ENCODE peak calls at places on chromosomes 5 and 9, in six cellular contexts. L is IMR-90, X is trophoblast cell, E is H1, D is neuronal stem cell, W is H9. S is an unnamed sample.

GRCh38 chr5:16932401-16932800 is 3.7 kb downstream of the MYO10 start:
- DNase-seq in W (no peak), L (no peak), X (no peak), E (no peak), D (no peak), S (no peak)

GRCh38 chr5:65971643-65972042 is 45.3 kb downstream of the ERBIN start:
- DNase-seq in E (no peak), L (no peak), X (no peak), W (no peak), D (no peak), S (no peak)

GRCh38 chr5:140296289-140296688 is 6.6 kb downstream of the PFDN1 start:
- DNase-seq in X (no peak), E (no peak), D (no peak), W (no peak), L (no peak), S (no peak)

GRCh38 chr9:137321726-137322361 is 19.8 kb upstream of the NRARP start:
- DNase-seq in W (no peak), X (no peak), L (no peak), E (peak), D (no peak), S (no peak)

GRCh38 chr9:87549774-87550173 is 52.1 kb downstream of the DAPK1 start:
- DNase-seq in X (no peak), E (no peak), L (no peak), D (no peak), W (no peak), S (no peak)

GRCh38 chr5:124740991-124741583 is 5.4 kb downstream of the ZNF608 start:
- DNase-seq in L (no peak), W (no peak), D (no peak), X (no peak), E (no peak), S (peak)

GRCh38 chr5:1277331-1277730 is 17.5 kb downstream of the TERT start:
- DNase-seq in X (no peak), E (no peak), W (no peak), L (no peak), D (no peak), S (no peak)

GRCh38 chr5:14261237-14261636 is 118.1 kb downstream of the TRIO start:
- DNase-seq in W (no peak), X (no peak), E (no peak), L (no peak), D (no peak), S (no peak)

GRCh38 chr5:131671994-131672655 is 37.1 kb upstream of the RAPGEF6 start:
- DNase-seq in X (no peak), D (peak), L (peak), W (no peak), E (no peak), S (peak)

GRCh38 chr9:64773491-64773931 is 511.5 kb downstream of the FOXD4L5 start:
- DNase-seq in W (peak), X (no peak), E (no peak), L (no peak), D (peak), S (peak)

GRCh38 chr5:98635631-98636030 is 137.8 kb upstream of the RGMB start:
- DNase-seq in L (peak), E (no peak), D (no peak), X (no peak), W (no peak), S (peak)

GRCh38 chr9:96158909-96159575 is 142.9 kb downstream of the HSD17B3 start:
- DNase-seq in W (no peak), D (no peak), E (no peak), X (no peak), L (no peak), S (no peak)

GRCh38 chr9:26684029-26684428 is 208.6 kb downstream of the CAAP1 start:
- DNase-seq in L (no peak), D (no peak), E (no peak), W (no peak), X (no peak), S (no peak)

GRCh38 chr9:117825609-117826347 is 121.6 kb downstream of the TLR4 start:
- DNase-seq in E (no peak), X (no peak), L (no peak), D (no peak), W (no peak), S (no peak)

GRCh38 chr9:134139081-134139480 is 3.2 kb downstream of the WDR5 start:
- DNase-seq in L (peak), D (no peak), E (no peak), W (no peak), X (no peak), S (peak)

GRCh38 chr5:154157483-154158378 is 32.8 kb upstream of the GALNT10 start:
- DNase-seq in D (no peak), W (peak), E (peak), L (no peak), X (no peak), S (no peak)

GRCh38 chr9:109830587-109830986 is 50.6 kb downstream of the PALM2AKAP2 start:
- DNase-seq in L (no peak), X (no peak), D (no peak), W (no peak), E (no peak), S (no peak)

GRCh38 chr5:153084476-153084875 is 406.0 kb upstream of the GRIA1 start:
- DNase-seq in W (no peak), L (no peak), X (peak), D (no peak), E (no peak), S (no peak)

DNA sequence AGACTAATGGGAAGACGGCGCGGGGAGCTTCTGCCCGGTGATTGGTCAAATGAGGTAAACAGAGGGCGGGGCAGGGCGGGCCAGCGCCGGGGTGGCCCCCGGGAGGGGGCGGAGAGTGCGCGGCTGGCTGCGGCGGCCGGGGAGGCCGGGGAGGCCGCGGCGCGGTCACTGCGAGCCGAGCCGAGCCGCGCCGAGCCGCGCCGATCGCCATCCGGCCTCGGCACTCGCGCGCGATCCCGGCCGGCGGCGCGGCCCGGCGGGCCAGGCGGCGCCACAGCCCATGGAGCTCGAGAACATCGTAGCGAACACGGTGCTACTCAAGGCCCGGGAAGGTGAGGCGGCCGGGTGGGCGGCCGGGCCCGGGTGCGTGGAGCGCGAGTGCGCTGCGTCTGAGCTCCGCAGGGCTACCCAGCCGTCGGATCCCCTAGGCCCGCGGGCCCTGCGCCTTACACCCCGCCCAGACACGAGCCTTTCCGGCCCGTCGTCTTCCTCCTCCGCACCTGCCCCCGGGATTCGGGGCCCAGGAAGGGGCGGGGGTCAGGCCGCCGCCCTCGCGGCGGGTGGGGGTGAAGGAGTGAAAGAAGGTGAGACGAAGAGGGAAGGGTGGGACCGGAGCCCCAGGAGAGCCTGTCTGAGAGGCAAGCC is at the start of gene GRK6:
- DNase-seq in X (no peak), W (no peak), D (peak), E (no peak), L (no peak), S (peak)
- H2AK5ac ChIP-seq in X (peak), W (peak), D (peak), E (peak), L (peak), S (peak)

GRCh38 chr5:173229966-173230740 is 4.9 kb downstream of the NKX2-5 start:
- DNase-seq in W (peak), X (no peak), D (no peak), E (no peak), L (no peak), S (peak)
- H4K91ac ChIP-seq in W (no peak), X (no peak), D (no peak), E (no peak), L (no peak), S (peak)

DNA sequence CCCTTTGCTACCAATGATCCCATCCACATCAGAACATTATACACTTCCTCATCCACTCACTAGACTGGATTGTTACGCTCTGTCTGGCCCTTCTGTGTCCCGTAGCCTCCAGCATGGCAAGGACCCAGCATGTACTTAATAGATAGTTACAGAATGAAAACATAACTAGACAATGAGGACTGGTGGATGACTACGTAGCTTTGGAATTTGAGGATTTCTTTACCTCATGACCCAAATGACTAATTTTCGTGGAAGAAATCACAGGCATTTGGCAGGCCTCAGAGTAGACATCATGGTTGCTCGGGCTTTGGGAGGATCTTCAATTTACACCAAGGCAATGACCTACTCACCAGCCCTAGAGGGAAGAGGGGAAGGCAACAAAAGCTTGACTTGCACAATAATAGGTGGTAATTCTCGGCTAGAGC is 299.8 kb downstream of the TLE1 start:
- DNase-seq in X (peak), D (no peak), L (peak), W (no peak), E (no peak), S (peak)
- H2AK5ac ChIP-seq in X (no peak), D (no peak), L (peak), W (no peak), E (no peak), S (peak)

DNA sequence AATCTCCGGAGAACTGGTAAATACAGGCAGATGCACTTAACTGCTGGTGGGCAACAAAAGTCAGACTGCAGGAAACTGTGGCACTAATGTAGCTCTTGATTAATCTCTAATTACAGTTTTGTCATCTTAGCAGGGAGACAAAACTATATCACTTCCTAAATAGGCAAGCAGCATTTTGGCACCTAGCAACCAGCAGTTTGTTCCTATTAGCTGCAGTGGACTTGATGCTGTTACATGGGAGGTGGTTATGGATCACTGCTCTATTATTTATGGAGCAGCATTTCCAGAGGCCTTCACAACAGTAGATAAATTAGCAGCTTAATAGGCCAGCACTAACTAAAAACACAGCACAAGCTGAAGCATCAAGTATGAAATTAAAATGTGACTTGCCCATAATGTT is 518.3 kb upstream of the ITGA1 start:
- DNase-seq in W (no peak), X (no peak), D (no peak), E (no peak), L (no peak), S (no peak)
- H4K91ac ChIP-seq in W (no peak), X (no peak), D (no peak), E (no peak), L (no peak), S (no peak)

DNA sequence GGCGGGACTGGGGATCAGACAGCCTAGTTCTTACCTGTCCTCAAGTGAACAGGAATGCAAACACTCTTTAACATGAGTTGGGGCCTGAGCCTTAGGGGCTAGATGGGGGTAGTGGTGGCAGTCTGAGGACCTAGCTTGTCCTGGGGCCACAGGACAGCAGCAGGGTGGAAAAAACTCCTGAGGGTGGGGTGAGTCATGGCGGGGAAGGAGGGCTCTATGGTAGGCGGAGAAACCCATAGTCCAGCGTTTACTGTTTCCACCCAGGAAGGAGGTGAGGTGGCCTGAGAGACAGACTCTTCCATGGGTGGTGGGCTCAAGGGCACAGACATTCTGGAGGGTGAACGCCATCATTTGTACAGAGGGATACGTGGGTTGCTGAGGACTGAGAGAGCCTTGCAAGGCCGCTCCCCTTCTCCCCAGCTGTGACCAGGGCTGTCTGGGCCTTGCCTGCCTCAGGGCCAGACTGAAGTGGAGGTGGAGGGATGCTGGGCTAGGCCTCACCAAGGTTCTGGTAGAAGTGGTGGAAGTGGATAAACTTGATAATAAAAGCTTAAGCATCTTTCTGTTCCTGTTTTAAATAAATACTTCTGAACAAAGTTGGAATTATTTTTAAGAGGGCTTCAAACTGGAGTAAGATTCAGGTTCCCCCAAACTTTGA is 1.1 kb upstream of the TSPAN17 start:
- DNase-seq in X (peak), L (no peak), W (no peak), D (no peak), E (no peak), S (no peak)
- H2AK5ac ChIP-seq in X (no peak), L (peak), W (no peak), D (peak), E (no peak), S (peak)

GRCh38 chr5:76165029-76165428 is 81.8 kb downstream of the SV2C start:
- DNase-seq in W (no peak), L (no peak), E (no peak), X (no peak), D (no peak), S (no peak)
- H4K91ac ChIP-seq in W (no peak), L (no peak), E (no peak), X (no peak), D (no peak), S (no peak)

GRCh38 chr9:120473626-120474025 is 106.3 kb downstream of the CDK5RAP2 start:
- DNase-seq in E (no peak), W (no peak), L (no peak), D (no peak), X (no peak), S (no peak)

GRCh38 chr9:120477534-120478001 is 102.4 kb downstream of the CDK5RAP2 start:
- DNase-seq in L (peak), E (peak), W (peak), X (peak), D (peak), S (peak)

GRCh38 chr9:120478208-120478607 is 101.8 kb downstream of the CDK5RAP2 start:
- DNase-seq in E (no peak), W (no peak), L (peak), X (no peak), D (no peak), S (no peak)

GRCh38 chr9:120475341-120475740 is 104.6 kb downstream of the CDK5RAP2 start:
- DNase-seq in L (peak), X (no peak), D (no peak), E (no peak), W (no peak), S (no peak)

DNA sequence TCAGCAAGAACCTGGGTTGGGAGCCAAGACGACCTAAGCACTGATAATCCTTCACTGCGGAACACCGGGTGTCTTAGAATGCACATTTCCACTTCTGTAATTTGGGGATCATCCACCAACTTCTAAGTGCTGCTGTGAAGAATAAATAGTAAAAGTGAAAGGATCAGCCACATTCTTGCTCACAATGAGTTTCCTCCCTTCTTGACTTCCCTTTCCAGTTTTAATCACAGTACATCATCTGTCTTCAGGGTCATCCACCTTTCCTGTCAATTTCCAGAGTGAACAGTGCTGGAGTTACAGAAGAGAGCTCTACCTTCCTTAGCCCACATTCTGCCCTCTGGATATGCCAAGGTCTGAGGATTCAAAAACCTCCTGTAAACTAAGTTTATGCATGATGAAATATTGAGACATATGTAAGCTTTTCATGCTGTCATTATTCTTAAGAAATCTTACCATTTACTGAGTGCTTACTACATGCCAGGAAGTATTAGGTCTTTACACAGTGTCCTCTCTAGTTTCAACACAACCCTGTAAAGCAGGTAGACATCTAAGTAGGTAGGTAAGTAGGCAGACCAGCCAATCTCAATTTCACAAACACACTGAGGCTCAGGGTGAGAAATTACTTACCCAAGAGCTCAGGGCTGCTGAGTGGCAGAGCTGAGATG is 105.3 kb downstream of the CDK5RAP2 start:
- DNase-seq in E (no peak), X (no peak), W (no peak), D (no peak), L (peak), S (no peak)
- H2AK5ac ChIP-seq in E (no peak), X (no peak), W (no peak), D (no peak), L (peak), S (no peak)